ENCODE peak calls at places on chromosomes 3 and 15, in six cellular contexts. G is Peyer's patch, S is breast epithelium, Z is progenitor cell of endocrine pancreas, V is astrocyte of the spinal cord, B is fibroblast of pulmonary artery. C is an unnamed sample.

GRCh38 chr3:178690571-178690970 is 154.3 kb downstream of the KCNMB2 start:
- DNase-seq in G (no peak), S (no peak), Z (no peak), V (no peak), B (peak), C (no peak)

GRCh38 chr3:126982125-126982521 is 792 bp upstream of the PLXNA1 start:
- DNase-seq in G (no peak), S (no peak), Z (no peak), V (peak), B (no peak), C (no peak)

GRCh38 chr15:60396100-60396499 is 1.7 kb downstream of the ANXA2 start:
- DNase-seq in G (no peak), S (no peak), Z (no peak), V (peak), B (no peak), C (no peak)

GRCh38 chr3:45664558-45664957 is 24.6 kb upstream of the SACM1L start:
- DNase-seq in G (no peak), S (no peak), Z (no peak), V (no peak), B (no peak), C (no peak)

GRCh38 chr3:71152039-71152891 is 431.3 kb downstream of the FOXP1 start:
- DNase-seq in G (no peak), S (no peak), Z (no peak), V (no peak), B (no peak), C (no peak)

GRCh38 chr3:28294667-28295413 is 53.4 kb downstream of the CMC1 start:
- DNase-seq in G (no peak), S (no peak), Z (no peak), V (no peak), B (no peak), C (no peak)

GRCh38 chr3:129663045-129663446 is 56.6 kb upstream of the PLXND1 start:
- DNase-seq in G (no peak), S (peak), Z (no peak), V (no peak), B (no peak), C (no peak)

GRCh38 chr15:101446527-101447167 is 42.9 kb downstream of the PCSK6 start:
- DNase-seq in G (no peak), S (no peak), Z (no peak), V (no peak), B (no peak), C (no peak)

GRCh38 chr3:46566040-46566631 is at the start of gene LRRC2:
- DNase-seq in G (peak), S (no peak), Z (peak), V (peak), B (peak), C (peak)

GRCh38 chr15:78050441-78050809 is 27.1 kb downstream of the TBC1D2B start:
- DNase-seq in G (no peak), S (no peak), Z (no peak), V (no peak), B (peak), C (no peak)

GRCh38 chr3:23830869-23831484 is 25.2 kb downstream of the UBE2E1 start:
- DNase-seq in G (no peak), S (no peak), Z (no peak), V (no peak), B (no peak), C (no peak)

GRCh38 chr15:79769081-79769481 is 127.7 kb downstream of the MTHFS start:
- DNase-seq in G (no peak), S (no peak), Z (no peak), V (no peak), B (peak), C (no peak)

GRCh38 chr15:99447497-99448371 is 118.0 kb upstream of the MEF2A start:
- DNase-seq in G (peak), S (no peak), Z (no peak), V (no peak), B (peak), C (no peak)

GRCh38 chr15:25947336-25948080 is 84.4 kb upstream of the ATP10A start:
- DNase-seq in G (no peak), S (no peak), Z (no peak), V (no peak), B (no peak), C (no peak)

GRCh38 chr3:187568171-187568570 is 102.0 kb downstream of the SST start:
- DNase-seq in G (no peak), S (no peak), Z (no peak), V (no peak), B (no peak), C (no peak)

GRCh38 chr15:78455749-78456148 is 17.7 kb downstream of the IREB2 start:
- DNase-seq in G (no peak), S (no peak), Z (no peak), V (no peak), B (no peak), C (no peak)

GRCh38 chr3:126128504-126129407 is 44.8 kb upstream of the SLC41A3 start:
- DNase-seq in G (no peak), S (peak), Z (no peak), V (no peak), B (no peak), C (no peak)

GRCh38 chr15:66359740-66360139 is 3.3 kb upstream of the TIPIN start:
- DNase-seq in G (no peak), S (no peak), Z (no peak), V (no peak), B (no peak), C (no peak)

GRCh38 chr15:52179278-52180195 is 11.7 kb downstream of the GNB5 start:
- DNase-seq in G (peak), S (peak), Z (peak), V (peak), B (peak), C (peak)

GRCh38 chr15:70439304-70439877 is 324.0 kb downstream of the UACA start:
- DNase-seq in G (no peak), S (peak), Z (no peak), V (no peak), B (no peak), C (no peak)

DNA sequence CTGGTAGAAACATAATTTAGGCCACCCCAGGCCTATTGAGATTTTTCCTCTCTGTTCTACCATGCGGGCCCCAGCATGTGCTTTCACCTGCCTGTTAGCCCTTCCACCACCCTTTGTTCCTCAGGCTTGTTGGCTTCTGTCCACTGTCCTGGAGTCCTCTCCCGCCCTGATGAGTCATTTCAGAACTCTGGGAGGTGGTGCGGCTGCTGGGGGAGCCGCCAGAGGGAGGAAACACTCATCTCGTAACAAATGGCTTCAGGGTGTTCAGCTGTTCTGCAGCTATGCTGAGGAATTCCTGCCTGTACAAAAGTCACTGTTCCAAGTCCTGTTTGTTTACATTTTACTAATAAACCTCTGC is 36.3 kb downstream of the LRTM1 start:
- DNase-seq in G (peak), S (peak), Z (no peak), V (peak), B (peak), C (no peak)
- TF ChIP-seq CTCF in G (peak), S (no peak), Z (peak), V (peak), B (peak), C (no peak)

DNA sequence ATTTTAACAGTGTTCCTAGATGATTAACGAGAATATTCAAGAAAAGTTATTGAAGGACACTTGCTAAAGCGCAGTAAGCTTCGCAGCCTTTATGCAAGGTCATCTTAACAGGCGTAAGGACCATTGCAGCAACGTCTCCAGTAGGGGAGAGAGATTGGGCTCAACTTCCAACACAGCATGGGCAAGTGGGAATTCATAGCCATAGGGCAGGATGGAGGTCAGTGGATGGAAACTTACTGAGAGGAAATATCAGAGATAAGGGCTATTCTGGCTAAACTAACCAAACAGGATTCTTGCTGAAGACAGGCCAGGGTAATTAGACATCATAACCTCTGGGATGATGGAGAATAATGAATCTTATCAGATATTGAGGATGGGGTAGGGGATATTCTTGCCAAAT is 82.8 kb downstream of the DHX36 start:
- DNase-seq in G (no peak), S (no peak), Z (no peak), V (no peak), B (no peak), C (no peak)
- TF ChIP-seq CTCF in G (no peak), S (no peak), Z (no peak), V (no peak), B (no peak), C (no peak)

GRCh38 chr3:33732394-33732793 is 14.3 kb upstream of the CLASP2 start:
- DNase-seq in G (no peak), S (no peak), Z (no peak), V (no peak), B (no peak), C (no peak)
- TF ChIP-seq CTCF in G (no peak), S (no peak), Z (peak), V (peak), B (peak), C (peak)

DNA sequence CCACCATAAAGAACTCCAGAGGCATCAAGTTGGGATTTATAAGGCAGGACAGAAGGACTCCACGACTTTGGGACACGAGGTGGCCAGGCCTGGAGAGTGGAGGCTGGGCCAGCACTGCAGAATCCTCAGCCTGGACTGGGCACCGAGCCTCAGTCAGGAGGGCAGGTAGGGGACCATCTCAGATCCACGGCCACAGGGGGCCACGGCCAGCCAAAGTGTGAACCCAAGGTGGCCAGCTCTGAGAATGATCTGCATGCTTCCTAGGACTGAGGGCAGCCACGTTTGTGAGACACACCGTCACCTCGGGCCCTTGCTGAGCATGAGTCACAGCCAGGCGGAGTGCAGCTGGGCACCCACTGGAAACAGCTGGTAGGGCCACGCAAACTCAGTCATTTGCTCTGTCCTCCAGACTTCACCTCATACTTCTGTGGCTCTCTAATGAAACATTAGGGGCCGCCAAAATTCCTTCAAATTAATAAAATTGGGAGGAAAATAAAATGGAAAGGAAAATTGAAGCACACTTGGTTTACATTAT is 65.8 kb downstream of the CTNNB1 start:
- DNase-seq in G (no peak), S (no peak), Z (no peak), V (peak), B (peak), C (no peak)
- TF ChIP-seq CTCF in G (no peak), S (no peak), Z (no peak), V (no peak), B (no peak), C (no peak)

DNA sequence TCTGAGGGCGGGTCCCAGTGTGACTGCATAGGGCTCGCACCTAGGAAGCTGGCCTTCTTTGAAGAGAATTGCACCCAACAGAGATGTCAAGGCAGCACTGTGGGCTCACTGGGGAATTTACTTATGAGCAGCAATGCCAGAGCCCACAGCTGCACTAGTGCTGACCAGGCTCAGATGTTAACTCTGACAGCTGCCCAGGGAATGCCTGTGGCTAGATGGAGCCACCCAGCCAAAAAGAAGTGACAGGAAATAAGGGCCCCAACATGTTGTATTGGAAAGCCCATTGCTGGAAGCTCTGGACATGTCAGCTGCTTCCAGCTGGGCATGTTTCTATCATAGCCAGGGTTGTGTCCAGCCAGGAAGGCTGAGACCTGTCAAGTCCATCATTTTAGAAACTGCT is 90.9 kb upstream of the ZNF280D start:
- DNase-seq in G (no peak), S (no peak), Z (no peak), V (no peak), B (no peak), C (no peak)
- TF ChIP-seq CTCF in G (no peak), S (no peak), Z (no peak), V (no peak), B (no peak), C (no peak)

DNA sequence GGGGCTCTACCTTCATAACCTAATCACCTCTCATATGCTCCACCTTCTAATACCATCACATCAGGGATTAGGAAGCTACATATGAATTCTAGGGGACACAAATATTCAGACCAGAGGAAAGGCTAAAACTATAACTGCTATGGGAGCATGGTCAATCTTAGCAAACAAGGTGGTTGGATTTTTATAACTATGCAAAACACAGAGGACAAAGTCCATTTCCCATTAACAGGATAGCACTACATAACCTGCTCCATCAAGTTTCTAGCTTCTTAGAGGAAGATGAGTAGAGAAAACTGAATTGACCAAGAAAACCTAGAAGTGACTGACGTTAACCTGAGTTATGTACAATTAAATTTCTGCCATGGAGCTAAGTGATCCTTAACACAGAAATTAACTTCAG is 398.6 kb downstream of the TBL1XR1 start:
- DNase-seq in G (no peak), S (no peak), Z (no peak), V (no peak), B (no peak), C (no peak)
- TF ChIP-seq CTCF in G (no peak), S (no peak), Z (no peak), V (no peak), B (no peak), C (no peak)

DNA sequence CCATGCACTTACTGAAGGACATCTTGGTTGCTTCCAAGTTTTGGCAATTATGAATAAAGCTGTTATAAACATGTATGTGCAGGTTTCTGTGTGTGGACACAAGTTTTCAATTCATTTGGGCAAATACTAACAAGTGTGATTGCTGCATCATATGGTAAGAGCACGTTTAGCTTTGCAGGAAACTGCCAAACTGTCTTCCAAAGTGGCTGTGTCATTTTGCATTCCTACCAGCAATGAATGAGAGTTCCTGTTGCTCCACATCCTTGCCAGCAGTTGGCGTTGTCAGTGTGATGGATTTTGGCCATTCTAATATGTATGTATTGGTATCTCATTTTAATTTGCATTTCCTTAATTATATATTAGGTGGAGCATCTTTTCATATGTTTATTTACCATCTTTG is 280.1 kb downstream of the SV2B start:
- DNase-seq in G (no peak), S (no peak), Z (no peak), V (no peak), B (no peak), C (no peak)
- TF ChIP-seq CTCF in G (no peak), S (no peak), Z (no peak), V (no peak), B (no peak), C (no peak)

C was measured in endothelial cell.